ENCODE peak calls at places on chromosomes 3 and 15, in seven cellular contexts. Z, P, I, G, O, A and N are unnamed samples.
A peak's percentile ranks its signal among the peaks of the same experiment; 100 is the strongest.

GRCh38 chr15:98955331-98955730 is 52.3 kb downstream of the PGPEP1L start:
- DNase-seq in P (peak; percentile 52), A (peak; percentile 52), O (no peak), I (peak; percentile 22), Z (no peak), G (no peak), N (no peak)

GRCh38 chr3:150149651-150150051 is 179.0 kb upstream of the PFN2 start:
- DNase-seq in P (no peak), I (no peak), A (no peak), Z (no peak), G (no peak), O (no peak), N (no peak)

GRCh38 chr15:67254238-67255175 is at the start of the genes AAGAB and IQCH:
- DNase-seq in O (peak; percentile 97), Z (peak; percentile 98), P (peak; percentile 99), I (peak; percentile 96), G (peak; percentile 99), A (peak; percentile 97), N (peak; percentile 98)

GRCh38 chr3:187994221-187995085 is 159.5 kb upstream of the LPP start:
- DNase-seq in I (no peak), A (no peak), Z (no peak), O (no peak), G (no peak), P (no peak), N (peak; percentile 26)

GRCh38 chr3:17302774-17303173 is 418.0 kb downstream of the PLCL2 start:
- DNase-seq in O (no peak), Z (no peak), P (peak; percentile 19), I (no peak), G (peak; percentile 75), A (no peak), N (no peak)

GRCh38 chr3:125042725-125043406 is 12.9 kb downstream of the HEG1 start:
- DNase-seq in G (peak; percentile 34), O (no peak), A (peak; percentile 79), I (peak; percentile 44), Z (no peak), P (peak; percentile 71), N (no peak)

GRCh38 chr3:175941352-175941751 is 1082.2 kb downstream of the NAALADL2 start:
- DNase-seq in O (no peak), P (no peak), A (no peak), I (no peak), G (no peak), Z (peak; percentile 25), N (no peak)

GRCh38 chr15:74528876-74529275 is 12.1 kb upstream of the ARID3B start:
- DNase-seq in P (no peak), Z (no peak), G (no peak), I (no peak), O (no peak), A (no peak), N (no peak)

GRCh38 chr3:143786229-143787199 is 61.8 kb downstream of the SLC9A9 start:
- DNase-seq in Z (no peak), G (peak; percentile 68), I (peak; percentile 56), O (no peak), A (no peak), P (peak; percentile 24), N (no peak)

GRCh38 chr3:4841783-4842440 is 137.3 kb upstream of the BHLHE40 start:
- DNase-seq in P (no peak), I (no peak), O (no peak), G (no peak), Z (no peak), A (no peak), N (no peak)

GRCh38 chr15:63331456-63331855 is 50.2 kb downstream of the CA12 start:
- DNase-seq in I (no peak), P (no peak), G (no peak), O (peak; percentile 35), Z (no peak), A (no peak), N (no peak)

GRCh38 chr15:59550520-59550919 is 61.1 kb upstream of the GCNT3 start:
- DNase-seq in Z (no peak), A (no peak), I (no peak), G (peak; percentile 4), O (no peak), P (no peak), N (no peak)

GRCh38 chr15:100109486-100110035 is 232.2 kb downstream of the ADAMTS17 start:
- DNase-seq in A (peak; percentile 15), Z (no peak), P (no peak), I (no peak), O (no peak), G (no peak), N (no peak)

GRCh38 chr3:27800261-27800660 is 78.1 kb upstream of the EOMES start:
- DNase-seq in Z (no peak), I (no peak), G (no peak), O (no peak), A (no peak), P (no peak), N (no peak)

GRCh38 chr15:68493629-68494028 is 61.7 kb upstream of the ITGA11 start:
- DNase-seq in I (no peak), A (no peak), G (no peak), Z (no peak), P (no peak), O (no peak), N (no peak)

GRCh38 chr3:146221276-146221675 is 29.6 kb downstream of the PLSCR4 start:
- DNase-seq in I (no peak), A (no peak), Z (no peak), G (no peak), O (no peak), P (no peak), N (no peak)

GRCh38 chr15:43420876-43421275 is 50.0 kb downstream of the TUBGCP4 start:
- DNase-seq in I (no peak), G (no peak), O (no peak), Z (no peak), P (no peak), A (no peak), N (no peak)

GRCh38 chr3:100458814-100459213 is 33.6 kb upstream of the TMEM45A start:
- DNase-seq in G (no peak), P (no peak), O (no peak), A (no peak), I (no peak), Z (no peak), N (no peak)

GRCh38 chr15:57527382-57528091 is 64.2 kb upstream of the MYZAP start:
- DNase-seq in Z (peak; percentile 83), A (no peak), P (no peak), I (peak; percentile 54), O (peak; percentile 45), G (peak; percentile 60), N (no peak)

GRCh38 chr15:52657338-52657737 is 21.9 kb downstream of the ATOSA start:
- DNase-seq in A (no peak), G (no peak), Z (no peak), I (no peak), P (no peak), O (no peak), N (no peak)

GRCh38 chr3:182789371-182789770 is 3.9 kb upstream of the ATP11B start:
- DNase-seq in A (no peak), P (no peak), Z (no peak), G (no peak), I (no peak), O (no peak), N (no peak)

GRCh38 chr3:112136959-112137693 is 4.1 kb upstream of the GCSAM start:
- DNase-seq in A (no peak), O (peak; percentile 8), P (no peak), G (no peak), I (peak; percentile 41), Z (peak; percentile 91), N (peak; percentile 35)

GRCh38 chr15:88651293-88651692 is 12.5 kb downstream of the ISG20 start:
- DNase-seq in Z (no peak), I (no peak), G (no peak), P (no peak), A (no peak), O (no peak), N (no peak)

GRCh38 chr15:88651971-88652370 is 13.2 kb downstream of the ISG20 start:
- DNase-seq in G (no peak), A (no peak), Z (no peak), P (no peak), I (no peak), O (no peak), N (peak; percentile 10)

GRCh38 chr15:88654430-88655102 is 15.8 kb downstream of the ISG20 start:
- DNase-seq in I (no peak), Z (no peak), G (no peak), P (no peak), O (no peak), A (no peak), N (peak; percentile 46)

GRCh38 chr15:88653200-88654064 is 14.6 kb downstream of the ISG20 start:
- DNase-seq in I (no peak), Z (no peak), P (no peak), O (no peak), A (no peak), G (no peak), N (no peak)

GRCh38 chr15:88652456-88653199 is 13.8 kb downstream of the ISG20 start:
- DNase-seq in G (no peak), P (no peak), A (no peak), Z (no peak), I (no peak), O (no peak), N (peak; percentile 9)
- TF ChIP-seq CTCF in G (no peak), P (no peak), A (no peak), Z (no peak), I (no peak), O (no peak), N (no peak)

GRCh38 chr15:47778263-47778770 is 61.0 kb downstream of the SEMA6D start:
- DNase-seq in Z (peak; percentile 30), G (no peak), A (no peak), P (no peak), I (no peak), O (no peak), N (no peak)

GRCh38 chr15:47786371-47786770 is 69.1 kb downstream of the SEMA6D start:
- DNase-seq in A (no peak), G (no peak), O (no peak), Z (no peak), P (no peak), I (no peak), N (no peak)

GRCh38 chr15:47784820-47785219 is 67.5 kb downstream of the SEMA6D start:
- DNase-seq in O (no peak), G (no peak), P (no peak), A (no peak), Z (no peak), I (no peak), N (no peak)

DNA sequence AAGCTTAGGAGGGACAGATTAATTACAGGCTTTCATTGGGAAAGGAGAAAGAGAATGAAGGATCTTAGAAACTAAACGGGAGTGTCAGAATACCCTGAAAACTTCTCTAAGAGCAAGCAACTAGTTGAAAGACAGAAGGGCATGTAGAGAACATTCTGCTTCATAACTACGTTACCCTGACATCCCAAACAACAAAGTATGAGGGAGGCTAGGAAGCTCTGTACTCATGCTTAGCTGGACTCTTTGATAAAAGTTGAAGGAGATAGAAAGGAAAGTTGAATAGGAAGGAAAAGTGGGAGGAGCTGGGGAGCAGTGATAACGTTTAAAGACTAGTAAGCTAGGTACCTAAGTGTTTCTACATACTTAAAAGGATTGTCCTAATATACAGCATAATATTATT is 64.2 kb downstream of the SEMA6D start:
- DNase-seq in P (no peak), G (no peak), Z (no peak), O (no peak), I (no peak), A (no peak), N (no peak)
- H3K27me3 ChIP-seq in P (no peaks in the 10 kb centered on the region), G (no peaks in the 10 kb centered on the region), Z (no peaks in the 10 kb centered on the region), O (no peaks in the 10 kb centered on the region), I (no peaks in the 10 kb centered on the region), A (no peaks in the 10 kb centered on the region), N (no peaks in the 10 kb centered on the region)

GRCh38 chr3:171453175-171453868 is 6.9 kb downstream of the TNIK start:
- DNase-seq in P (no peak), I (no peak), A (no peak), G (no peak), O (peak; percentile 75), Z (peak; percentile 82), N (no peak)
- TF ChIP-seq CTCF in P (peak; percentile 25), I (no peak), A (no peak), G (no peak), O (peak; percentile 85), Z (peak; percentile 85), N (peak; percentile 30)

GRCh38 chr15:89475688-89476087 is 20.7 kb downstream of the RHCG start:
- DNase-seq in A (no peak), O (no peak), Z (peak; percentile 69), I (no peak), G (no peak), P (no peak), N (no peak)
- H3K27me3 ChIP-seq in A (peaks cover 6% of the 10 kb centered on the region), O (peaks cover 54% of the 10 kb centered on the region), Z (peaks cover 93% of the 10 kb centered on the region), I (peaks cover 63% of the 10 kb centered on the region), G (peaks cover 20% of the 10 kb centered on the region), P (peaks cover 35% of the 10 kb centered on the region), N (peaks cover 1% of the 10 kb centered on the region)